ENCODE peak calls at places on chromosomes 13 and 19, in eight cellular contexts. One of them, this sample, is unnamed.

GRCh38 chr19:16361254-16361653 is 36.6 kb downstream of the KLF2 start:
- DNase-seq in stimulated activated effector memory CD8-positive, alpha-beta T cell treated with anti-CD3 and anti-CD28 coated beads, Interleukin-12 subunit alpha, Interleukin-12 subunit beta, amount 100 ng/mL, for 72 hours: no peak
- DNase-seq in GM04504: no peak
- DNase-seq in hypothalamus: no peak
- DNase-seq in stimulated activated CD4-positive, alpha-beta T cell treated with anti-CD3 and anti-CD28 coated beads, Interleukin-2, amount 100 ng/mL, for 24 hours: no peak
- DNase-seq in NCI-H748 treated with DMSO at 0.1 percent for 48 hours: no peak
- DNase-seq in hepatic stellate cell: no peak
- DNase-seq in fibroblast of pulmonary artery: no peak
- DNase-seq in this sample: no peak

GRCh38 chr13:95002968-95003813 is 290.8 kb upstream of the SOX21 start:
- DNase-seq in NCI-H748 treated with DMSO at 0.1 percent for 48 hours: peak
- DNase-seq in fibroblast of pulmonary artery: no peak
- DNase-seq in stimulated activated effector memory CD8-positive, alpha-beta T cell treated with anti-CD3 and anti-CD28 coated beads, Interleukin-12 subunit alpha, Interleukin-12 subunit beta, amount 100 ng/mL, for 72 hours: no peak
- DNase-seq in hypothalamus: no peak
- DNase-seq in hepatic stellate cell: no peak
- DNase-seq in GM04504: no peak
- DNase-seq in stimulated activated CD4-positive, alpha-beta T cell treated with anti-CD3 and anti-CD28 coated beads, Interleukin-2, amount 100 ng/mL, for 24 hours: no peak
- DNase-seq in this sample: no peak

GRCh38 chr13:111584101-111584500 is 263.7 kb downstream of the TEX29 start:
- DNase-seq in hypothalamus: no peak
- DNase-seq in NCI-H748 treated with DMSO at 0.1 percent for 48 hours: peak
- DNase-seq in GM04504: no peak
- DNase-seq in fibroblast of pulmonary artery: no peak
- DNase-seq in stimulated activated effector memory CD8-positive, alpha-beta T cell treated with anti-CD3 and anti-CD28 coated beads, Interleukin-12 subunit alpha, Interleukin-12 subunit beta, amount 100 ng/mL, for 72 hours: no peak
- DNase-seq in hepatic stellate cell: no peak
- DNase-seq in stimulated activated CD4-positive, alpha-beta T cell treated with anti-CD3 and anti-CD28 coated beads, Interleukin-2, amount 100 ng/mL, for 24 hours: no peak
- DNase-seq in this sample: no peak

GRCh38 chr13:24644051-24644450 is 36.2 kb upstream of the ATP12A start:
- DNase-seq in stimulated activated effector memory CD8-positive, alpha-beta T cell treated with anti-CD3 and anti-CD28 coated beads, Interleukin-12 subunit alpha, Interleukin-12 subunit beta, amount 100 ng/mL, for 72 hours: no peak
- DNase-seq in fibroblast of pulmonary artery: peak
- DNase-seq in hepatic stellate cell: no peak
- DNase-seq in NCI-H748 treated with DMSO at 0.1 percent for 48 hours: no peak
- DNase-seq in stimulated activated CD4-positive, alpha-beta T cell treated with anti-CD3 and anti-CD28 coated beads, Interleukin-2, amount 100 ng/mL, for 24 hours: no peak
- DNase-seq in GM04504: no peak
- DNase-seq in hypothalamus: no peak
- DNase-seq in this sample: peak

GRCh38 chr19:35249848-35250711 is 1.3 kb downstream of the LSR start:
- DNase-seq in hepatic stellate cell: no peak
- DNase-seq in NCI-H748 treated with DMSO at 0.1 percent for 48 hours: no peak
- DNase-seq in stimulated activated effector memory CD8-positive, alpha-beta T cell treated with anti-CD3 and anti-CD28 coated beads, Interleukin-12 subunit alpha, Interleukin-12 subunit beta, amount 100 ng/mL, for 72 hours: no peak
- DNase-seq in fibroblast of pulmonary artery: no peak
- DNase-seq in stimulated activated CD4-positive, alpha-beta T cell treated with anti-CD3 and anti-CD28 coated beads, Interleukin-2, amount 100 ng/mL, for 24 hours: no peak
- DNase-seq in hypothalamus: no peak
- DNase-seq in GM04504: no peak
- DNase-seq in this sample: no peak

GRCh38 chr19:18053571-18054219 is 33.0 kb downstream of the IL12RB1 start:
- DNase-seq in fibroblast of pulmonary artery: peak
- DNase-seq in GM04504: no peak
- DNase-seq in hepatic stellate cell: no peak
- DNase-seq in hypothalamus: no peak
- DNase-seq in NCI-H748 treated with DMSO at 0.1 percent for 48 hours: no peak
- DNase-seq in stimulated activated effector memory CD8-positive, alpha-beta T cell treated with anti-CD3 and anti-CD28 coated beads, Interleukin-12 subunit alpha, Interleukin-12 subunit beta, amount 100 ng/mL, for 72 hours: no peak
- DNase-seq in stimulated activated CD4-positive, alpha-beta T cell treated with anti-CD3 and anti-CD28 coated beads, Interleukin-2, amount 100 ng/mL, for 24 hours: no peak
- DNase-seq in this sample: peak

GRCh38 chr13:44298314-44298713 is 75.3 kb upstream of the SERP2 start:
- DNase-seq in stimulated activated effector memory CD8-positive, alpha-beta T cell treated with anti-CD3 and anti-CD28 coated beads, Interleukin-12 subunit alpha, Interleukin-12 subunit beta, amount 100 ng/mL, for 72 hours: no peak
- DNase-seq in hypothalamus: no peak
- DNase-seq in hepatic stellate cell: no peak
- DNase-seq in NCI-H748 treated with DMSO at 0.1 percent for 48 hours: no peak
- DNase-seq in GM04504: no peak
- DNase-seq in stimulated activated CD4-positive, alpha-beta T cell treated with anti-CD3 and anti-CD28 coated beads, Interleukin-2, amount 100 ng/mL, for 24 hours: no peak
- DNase-seq in fibroblast of pulmonary artery: no peak
- DNase-seq in this sample: no peak

GRCh38 chr13:28856284-28856683 is 36.1 kb downstream of the MTUS2 start:
- DNase-seq in NCI-H748 treated with DMSO at 0.1 percent for 48 hours: no peak
- DNase-seq in stimulated activated effector memory CD8-positive, alpha-beta T cell treated with anti-CD3 and anti-CD28 coated beads, Interleukin-12 subunit alpha, Interleukin-12 subunit beta, amount 100 ng/mL, for 72 hours: no peak
- DNase-seq in fibroblast of pulmonary artery: no peak
- DNase-seq in stimulated activated CD4-positive, alpha-beta T cell treated with anti-CD3 and anti-CD28 coated beads, Interleukin-2, amount 100 ng/mL, for 24 hours: no peak
- DNase-seq in hypothalamus: no peak
- DNase-seq in GM04504: no peak
- DNase-seq in hepatic stellate cell: no peak
- DNase-seq in this sample: no peak

GRCh38 chr19:22422220-22422619 is at the start of gene ZNF98:
- DNase-seq in stimulated activated effector memory CD8-positive, alpha-beta T cell treated with anti-CD3 and anti-CD28 coated beads, Interleukin-12 subunit alpha, Interleukin-12 subunit beta, amount 100 ng/mL, for 72 hours: no peak
- DNase-seq in hypothalamus: peak
- DNase-seq in hepatic stellate cell: no peak
- DNase-seq in fibroblast of pulmonary artery: peak
- DNase-seq in GM04504: no peak
- DNase-seq in NCI-H748 treated with DMSO at 0.1 percent for 48 hours: no peak
- DNase-seq in stimulated activated CD4-positive, alpha-beta T cell treated with anti-CD3 and anti-CD28 coated beads, Interleukin-2, amount 100 ng/mL, for 24 hours: no peak
- DNase-seq in this sample: no peak

GRCh38 chr19:13099073-13099999 is 3.3 kb downstream of the LYL1 start:
- DNase-seq in hepatic stellate cell: peak
- DNase-seq in fibroblast of pulmonary artery: peak
- DNase-seq in hypothalamus: no peak
- DNase-seq in stimulated activated CD4-positive, alpha-beta T cell treated with anti-CD3 and anti-CD28 coated beads, Interleukin-2, amount 100 ng/mL, for 24 hours: peak
- DNase-seq in stimulated activated effector memory CD8-positive, alpha-beta T cell treated with anti-CD3 and anti-CD28 coated beads, Interleukin-12 subunit alpha, Interleukin-12 subunit beta, amount 100 ng/mL, for 72 hours: peak
- DNase-seq in NCI-H748 treated with DMSO at 0.1 percent for 48 hours: peak
- DNase-seq in GM04504: peak
- DNase-seq in this sample: no peak

GRCh38 chr13:94305463-94305862 is 174.0 kb downstream of the DCT start:
- DNase-seq in hypothalamus: no peak
- DNase-seq in hepatic stellate cell: no peak
- DNase-seq in stimulated activated CD4-positive, alpha-beta T cell treated with anti-CD3 and anti-CD28 coated beads, Interleukin-2, amount 100 ng/mL, for 24 hours: no peak
- DNase-seq in fibroblast of pulmonary artery: peak
- DNase-seq in stimulated activated effector memory CD8-positive, alpha-beta T cell treated with anti-CD3 and anti-CD28 coated beads, Interleukin-12 subunit alpha, Interleukin-12 subunit beta, amount 100 ng/mL, for 72 hours: no peak
- DNase-seq in GM04504: peak
- DNase-seq in NCI-H748 treated with DMSO at 0.1 percent for 48 hours: no peak
- DNase-seq in this sample: no peak

GRCh38 chr19:17623224-17623935 is 64.8 kb downstream of the UNC13A start:
- DNase-seq in fibroblast of pulmonary artery: no peak
- DNase-seq in GM04504: no peak
- DNase-seq in stimulated activated CD4-positive, alpha-beta T cell treated with anti-CD3 and anti-CD28 coated beads, Interleukin-2, amount 100 ng/mL, for 24 hours: no peak
- DNase-seq in hypothalamus: no peak
- DNase-seq in NCI-H748 treated with DMSO at 0.1 percent for 48 hours: no peak
- DNase-seq in stimulated activated effector memory CD8-positive, alpha-beta T cell treated with anti-CD3 and anti-CD28 coated beads, Interleukin-12 subunit alpha, Interleukin-12 subunit beta, amount 100 ng/mL, for 72 hours: no peak
- DNase-seq in hepatic stellate cell: no peak
- DNase-seq in this sample: no peak

GRCh38 chr19:12789098-12789903 is 2.0 kb upstream of the JUNB start:
- DNase-seq in stimulated activated CD4-positive, alpha-beta T cell treated with anti-CD3 and anti-CD28 coated beads, Interleukin-2, amount 100 ng/mL, for 24 hours: no peak
- DNase-seq in GM04504: no peak
- DNase-seq in NCI-H748 treated with DMSO at 0.1 percent for 48 hours: no peak
- DNase-seq in fibroblast of pulmonary artery: peak
- DNase-seq in hypothalamus: no peak
- DNase-seq in hepatic stellate cell: peak
- DNase-seq in stimulated activated effector memory CD8-positive, alpha-beta T cell treated with anti-CD3 and anti-CD28 coated beads, Interleukin-12 subunit alpha, Interleukin-12 subunit beta, amount 100 ng/mL, for 72 hours: peak
- DNase-seq in this sample: no peak

GRCh38 chr13:31982540-31982939 is 49.0 kb upstream of the FRY start:
- DNase-seq in NCI-H748 treated with DMSO at 0.1 percent for 48 hours: peak
- DNase-seq in hepatic stellate cell: peak
- DNase-seq in hypothalamus: no peak
- DNase-seq in stimulated activated effector memory CD8-positive, alpha-beta T cell treated with anti-CD3 and anti-CD28 coated beads, Interleukin-12 subunit alpha, Interleukin-12 subunit beta, amount 100 ng/mL, for 72 hours: no peak
- DNase-seq in stimulated activated CD4-positive, alpha-beta T cell treated with anti-CD3 and anti-CD28 coated beads, Interleukin-2, amount 100 ng/mL, for 24 hours: no peak
- DNase-seq in GM04504: peak
- DNase-seq in fibroblast of pulmonary artery: peak
- DNase-seq in this sample: peak